ENCODE peak calls at places on chromosomes 5 and 9, in seven cellular contexts. A, J, Y, F, M, Q and T are unnamed samples.

GRCh38 chr9:133712221-133713100 is 25.7 kb downstream of the SARDH start:
- DNase-seq in A (no peak), J (no peak), Y (no peak), F (no peak), M (no peak), Q (no peak), T (no peak)

GRCh38 chr9:27182421-27182820 is 73.4 kb downstream of the TEK start:
- DNase-seq in A (no peak), J (no peak), Y (no peak), F (no peak), M (no peak), Q (no peak), T (no peak)

GRCh38 chr5:72470817-72471216 is 36.4 kb downstream of the ZNF366 start:
- DNase-seq in A (no peak), J (peak; percentile 83), Y (no peak), F (no peak), M (peak; percentile 85), Q (no peak), T (no peak)

GRCh38 chr9:93668261-93668871 is 92.0 kb downstream of the PHF2 start:
- DNase-seq in A (no peak), J (no peak), Y (peak; percentile 27), F (peak; percentile 53), M (no peak), Q (no peak), T (no peak)

GRCh38 chr9:23380821-23381220 is 445.2 kb downstream of the ELAVL2 start:
- DNase-seq in A (no peak), J (peak; percentile 53), Y (no peak), F (no peak), M (no peak), Q (peak; percentile 26), T (no peak)

GRCh38 chr5:74415695-74416102 is 224.8 kb downstream of the ENC1 start:
- DNase-seq in A (no peak), J (no peak), Y (no peak), F (no peak), M (no peak), Q (no peak), T (peak; percentile 58)

GRCh38 chr5:4374866-4375265 is 765.3 kb upstream of the ADAMTS16 start:
- DNase-seq in A (no peak), J (no peak), Y (no peak), F (no peak), M (peak; percentile 70), Q (no peak), T (no peak)

GRCh38 chr5:179357036-179357435 is 11.8 kb upstream of the ADAMTS2 start:
- DNase-seq in A (no peak), J (no peak), Y (no peak), F (no peak), M (no peak), Q (no peak), T (no peak)

GRCh38 chr5:153629027-153629426 is 138.6 kb downstream of the GRIA1 start:
- DNase-seq in A (peak; percentile 26), J (peak; percentile 74), Y (peak; percentile 73), F (peak; percentile 58), M (peak; percentile 96), Q (peak; percentile 19), T (peak; percentile 53)

GRCh38 chr9:26770821-26771220 is 121.8 kb downstream of the CAAP1 start:
- DNase-seq in A (no peak), J (no peak), Y (no peak), F (no peak), M (no peak), Q (no peak), T (no peak)

GRCh38 chr5:168076561-168076991 is 214.9 kb upstream of the WWC1 start:
- DNase-seq in A (peak; percentile 2), J (peak; percentile 25), Y (peak; percentile 72), F (peak; percentile 73), M (peak; percentile 70), Q (no peak), T (peak; percentile 56)

GRCh38 chr5:77066823-77067442 is 20.2 kb downstream of the ZBED3 start:
- DNase-seq in A (no peak), J (peak; percentile 39), Y (no peak), F (no peak), M (peak; percentile 84), Q (peak; percentile 66), T (no peak)

GRCh38 chr5:150075806-150076205 is 10.5 kb downstream of the CSF1R start:
- DNase-seq in A (no peak), J (no peak), Y (no peak), F (no peak), M (no peak), Q (no peak), T (no peak)

GRCh38 chr5:56516936-56517521 is 283.9 kb upstream of the ANKRD55 start:
- DNase-seq in A (no peak), J (no peak), Y (no peak), F (no peak), M (peak; percentile 29), Q (no peak), T (peak; percentile 61)

GRCh38 chr5:132488590-132488989 is 2.0 kb downstream of the IRF1 start:
- DNase-seq in A (no peak), J (peak; percentile 60), Y (no peak), F (no peak), M (no peak), Q (no peak), T (peak; percentile 1)

GRCh38 chr5:132487841-132488555 is 2.6 kb downstream of the IRF1 start:
- DNase-seq in A (no peak), J (no peak), Y (no peak), F (no peak), M (no peak), Q (no peak), T (peak; percentile 2)

GRCh38 chr5:132485641-132486317 is 4.8 kb downstream of the IRF1 start:
- DNase-seq in A (no peak), J (no peak), Y (no peak), F (no peak), M (no peak), Q (no peak), T (no peak)

GRCh38 chr5:132486318-132487094 is 4.1 kb downstream of the IRF1 start:
- DNase-seq in A (no peak), J (no peak), Y (no peak), F (no peak), M (no peak), Q (no peak), T (no peak)

DNA sequence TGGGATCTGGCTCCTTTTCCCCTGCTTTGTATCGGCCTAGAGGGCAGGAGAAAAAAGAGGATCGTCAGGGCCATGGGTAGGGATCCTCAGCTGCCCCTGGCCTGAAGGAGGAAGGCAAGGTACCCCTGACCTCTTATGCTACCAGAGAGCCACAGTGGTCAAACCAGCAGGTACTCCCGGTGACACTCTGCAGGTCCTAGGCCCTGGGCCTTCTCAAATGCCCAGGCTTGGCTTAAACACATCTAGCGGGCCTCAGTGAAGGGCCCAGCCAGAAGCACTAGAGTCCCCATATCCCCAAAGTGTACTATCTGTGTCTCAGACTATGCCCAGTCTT is 3.5 kb downstream of the IRF1 start:
- DNase-seq in A (no peak), J (no peak), Y (no peak), F (no peak), M (no peak), Q (no peak), T (no peak)
- H3K4me3 ChIP-seq in A (no peak overlapping the region), J (no peak overlapping the region), Y (no peak overlapping the region), F (no peak overlapping the region), M (no peak overlapping the region), Q (peak overlapping the region; percentile 90), T (no peak overlapping the region)

GRCh38 chr5:142262683-142263082 is 62.1 kb downstream of the SPRY4 start:
- DNase-seq in A (no peak), J (no peak), Y (no peak), F (no peak), M (no peak), Q (no peak), T (no peak)
- TF ChIP-seq EZH2phosphoT487 in A (no peak), J (no peak), Y (no peak), F (no peak), M (no peak), Q (no peak), T (no peak)

DNA sequence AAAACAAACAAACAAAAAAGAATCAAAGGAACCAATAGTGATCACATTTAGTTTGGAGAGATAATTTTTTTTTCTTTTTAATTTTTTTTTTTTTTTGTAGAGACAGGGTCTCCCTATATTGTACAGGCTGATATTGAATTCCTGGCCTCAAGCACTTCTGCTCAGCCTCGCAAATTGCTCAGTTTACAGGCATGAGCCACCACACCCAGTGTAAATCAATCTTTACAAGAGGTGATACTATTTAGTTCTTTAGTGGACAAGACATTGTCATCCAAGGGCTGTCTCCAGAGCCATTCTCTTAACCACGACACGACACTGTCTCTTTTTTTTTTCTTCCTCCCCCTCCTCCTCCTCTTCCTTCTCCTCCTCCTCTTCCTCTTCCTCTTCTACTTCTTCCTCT is 29.6 kb downstream of the ERAP2 start:
- DNase-seq in A (no peak), J (no peak), Y (no peak), F (no peak), M (no peak), Q (no peak), T (no peak)
- TF ChIP-seq EZH2 in A (no peak), J (no peak), Y (no peak), F (no peak), M (no peak), Q (no peak), T (no peak)

DNA sequence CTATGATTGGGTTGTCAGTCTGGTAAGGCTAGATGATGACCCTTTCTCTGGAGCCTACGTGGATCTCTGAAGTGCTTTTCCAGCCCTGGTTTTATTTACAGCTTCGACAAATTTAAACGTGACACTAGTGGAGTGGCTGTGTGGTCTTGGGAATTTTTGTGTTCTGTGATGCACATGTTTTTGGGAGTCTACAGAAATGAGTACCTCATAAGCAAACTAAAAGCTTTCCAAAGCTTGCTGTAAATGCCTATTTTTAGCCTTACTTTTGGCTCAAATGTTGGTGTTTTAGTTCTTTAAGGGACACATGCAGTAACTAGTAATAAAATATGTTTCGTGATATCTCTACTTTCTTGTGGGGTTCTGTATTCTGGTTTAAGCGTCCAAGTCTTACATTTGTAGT is 3.3 kb downstream of the LARP1 start:
- DNase-seq in A (no peak), J (no peak), Y (no peak), F (no peak), M (peak; percentile 59), Q (no peak), T (no peak)
- H3K4me3 ChIP-seq in A (no peak overlapping the region), J (peak overlapping the region; percentile 64), Y (peak overlapping the region; percentile 82), F (peak overlapping the region; percentile 96), M (peak overlapping the region; percentile 62), Q (peak overlapping the region; percentile 46), T (no peak overlapping the region)